ENCODE peak calls at places on chromosomes 7 and 10, in four cellular contexts. O is heart right ventricle, G is transverse colon, M is germinal center. T is an unnamed sample.

GRCh38 chr10:61836233-61836887 is 65.1 kb upstream of the ARID5B start:
- DNase-seq in G (no peak), M (no peak), O (no peak), T (no peak)

GRCh38 chr7:106717254-106717996 is 56.5 kb upstream of the CCDC71L start:
- DNase-seq in G (no peak), O (no peak), M (no peak), T (no peak)

GRCh38 chr10:74058658-74059057 is 60.7 kb downstream of the VCL start:
- DNase-seq in O (no peak), M (no peak), G (no peak), T (peak)

GRCh38 chr7:85890244-85890811 is 703.5 kb upstream of the SEMA3D start:
- DNase-seq in M (peak), O (no peak), G (no peak), T (peak)

GRCh38 chr10:95865814-95866447 is 41.8 kb upstream of the CC2D2B start:
- DNase-seq in O (no peak), G (no peak), M (no peak), T (no peak)

GRCh38 chr7:37957236-37957970 is 37.0 kb downstream of the EPDR1 start:
- DNase-seq in M (no peak), G (no peak), O (no peak), T (no peak)

GRCh38 chr10:131318791-131319190 is 7.3 kb upstream of the TCERG1L start:
- DNase-seq in G (no peak), M (no peak), O (no peak), T (no peak)

GRCh38 chr10:110546077-110546476 is 21.4 kb upstream of the SMC3 start:
- DNase-seq in O (no peak), M (no peak), G (no peak), T (no peak)

GRCh38 chr7:106640368-106641141 is 20.4 kb downstream of the CCDC71L start:
- DNase-seq in O (no peak), M (no peak), G (no peak), T (no peak)

GRCh38 chr7:117667456-117667855 is 187.6 kb downstream of the CFTR start:
- DNase-seq in O (no peak), M (no peak), G (no peak), T (no peak)

GRCh38 chr10:78925800-78926319 is 142.9 kb upstream of the ZMIZ1 start:
- DNase-seq in M (no peak), O (no peak), G (no peak), T (no peak)

GRCh38 chr10:34880817-34881216 is 65.7 kb upstream of the PARD3 start:
- DNase-seq in O (no peak), M (no peak), G (no peak), T (no peak)

GRCh38 chr10:29257106-29257783 is 31.6 kb upstream of the LYZL1 start:
- DNase-seq in O (peak), M (no peak), G (peak), T (no peak)

GRCh38 chr7:103343332-103343731 is 1.2 kb downstream of the DNAJC2 start:
- DNase-seq in G (no peak), M (no peak), O (no peak), T (no peak)

GRCh38 chr7:2870471-2870941 is 26.4 kb upstream of the GNA12 start:
- DNase-seq in M (peak), G (peak), O (peak), T (peak)

GRCh38 chr7:157794764-157795101 is 457.9 kb downstream of the DNAJB6 start:
- DNase-seq in M (no peak), O (no peak), G (no peak), T (no peak)

GRCh38 chr7:123500878-123501489 is 33.4 kb downstream of the IQUB start:
- DNase-seq in G (no peak), O (no peak), M (no peak), T (no peak)

GRCh38 chr7:87435546-87435945 is 39.9 kb downstream of the ABCB4 start:
- DNase-seq in M (no peak), G (no peak), O (no peak), T (no peak)

GRCh38 chr10:122829454-122829853 is 16.2 kb downstream of the CUZD1 start:
- DNase-seq in O (no peak), G (no peak), M (no peak), T (no peak)

GRCh38 chr7:19749658-19750057 is 23.8 kb downstream of the TMEM196 start:
- DNase-seq in O (no peak), M (no peak), G (no peak), T (no peak)

GRCh38 chr7:81211617-81212016 is 292.8 kb upstream of the SEMA3C start:
- DNase-seq in O (no peak), G (no peak), M (no peak), T (no peak)

GRCh38 chr10:73209705-73210104 is 37.4 kb downstream of the DNAJC9 start:
- DNase-seq in O (no peak), G (no peak), M (no peak), T (no peak)

GRCh38 chr10:130761896-130762295 is 549.6 kb downstream of the TCERG1L start:
- DNase-seq in O (no peak), M (no peak), G (no peak), T (no peak)

GRCh38 chr7:11458736-11459483 is 373.1 kb downstream of the THSD7A start:
- DNase-seq in M (no peak), G (no peak), O (no peak), T (no peak)

GRCh38 chr10:100999742-101000601 is at the start of gene LZTS2:
- DNase-seq in O (peak), G (peak), M (peak), T (no peak)

GRCh38 chr7:103149808-103150180 is 895 bp upstream of the NAPEPLD start:
- DNase-seq in M (peak), O (no peak), G (no peak), T (no peak)